ENCODE peak calls at places on chromosomes 13 and 19, in five cellular contexts. One of them, this sample, is unnamed.

GRCh38 chr19:22625266-22626035 is 8.7 kb upstream of the ZNF492 start:
- DNase-seq in choroid plexus epithelial cell: no peak
- DNase-seq in HL-60: no peak
- DNase-seq in fibroblast of mammary gland: no peak
- DNase-seq in aorta: no peak
- DNase-seq in this sample: no peak

GRCh38 chr13:106714271-106714670 is 146.3 kb upstream of the ARGLU1 start:
- DNase-seq in aorta: no peak
- DNase-seq in choroid plexus epithelial cell: no peak
- DNase-seq in HL-60: no peak
- DNase-seq in fibroblast of mammary gland: no peak
- DNase-seq in this sample: no peak

GRCh38 chr13:99311137-99311536 is 3.9 kb upstream of the GPR183 start:
- DNase-seq in HL-60: no peak
- DNase-seq in aorta: no peak
- DNase-seq in fibroblast of mammary gland: peak
- DNase-seq in choroid plexus epithelial cell: no peak
- DNase-seq in this sample: no peak

GRCh38 chr19:48044561-48044960 is 682 bp upstream of the CABP5 start:
- DNase-seq in choroid plexus epithelial cell: no peak
- DNase-seq in HL-60: no peak
- DNase-seq in fibroblast of mammary gland: no peak
- DNase-seq in aorta: no peak
- DNase-seq in this sample: no peak

GRCh38 chr19:52988506-52988905 is 25.2 kb upstream of the ERVV-1 start:
- DNase-seq in choroid plexus epithelial cell: no peak
- DNase-seq in HL-60: no peak
- DNase-seq in aorta: no peak
- DNase-seq in fibroblast of mammary gland: no peak
- DNase-seq in this sample: no peak

GRCh38 chr19:44883962-44884361 is 7.1 kb upstream of the TOMM40 start:
- DNase-seq in fibroblast of mammary gland: no peak
- DNase-seq in HL-60: no peak
- DNase-seq in choroid plexus epithelial cell: peak
- DNase-seq in aorta: no peak
- DNase-seq in this sample: no peak

GRCh38 chr13:50123002-50123401 is 107.8 kb downstream of the KCNRG start:
- DNase-seq in aorta: no peak
- DNase-seq in fibroblast of mammary gland: no peak
- DNase-seq in HL-60: no peak
- DNase-seq in choroid plexus epithelial cell: no peak
- DNase-seq in this sample: no peak

GRCh38 chr13:34349091-34349722 is 531.3 kb downstream of the RFC3 start:
- DNase-seq in choroid plexus epithelial cell: peak
- DNase-seq in HL-60: no peak
- DNase-seq in fibroblast of mammary gland: peak
- DNase-seq in aorta: peak
- DNase-seq in this sample: peak

GRCh38 chr19:28508666-28509065 is 704.3 kb downstream of the UQCRFS1 start:
- DNase-seq in aorta: no peak
- DNase-seq in fibroblast of mammary gland: no peak
- DNase-seq in HL-60: no peak
- DNase-seq in choroid plexus epithelial cell: no peak
- DNase-seq in this sample: no peak

GRCh38 chr13:24834902-24835510 is 71.0 kb downstream of the RNF17 start:
- DNase-seq in choroid plexus epithelial cell: no peak
- DNase-seq in aorta: no peak
- DNase-seq in HL-60: no peak
- DNase-seq in fibroblast of mammary gland: no peak
- DNase-seq in this sample: no peak

GRCh38 chr19:51809787-51810186 is 14.8 kb downstream of the FPR3 start:
- DNase-seq in fibroblast of mammary gland: no peak
- DNase-seq in choroid plexus epithelial cell: peak
- DNase-seq in HL-60: no peak
- DNase-seq in aorta: no peak
- DNase-seq in this sample: peak

GRCh38 chr19:51394045-51394836 is 3.9 kb upstream of the C19orf84 start:
- DNase-seq in fibroblast of mammary gland: peak
- DNase-seq in choroid plexus epithelial cell: peak
- DNase-seq in HL-60: peak
- DNase-seq in aorta: peak
- DNase-seq in this sample: peak

GRCh38 chr19:16441661-16442071 is 30.1 kb downstream of the EPS15L1 start:
- DNase-seq in choroid plexus epithelial cell: peak
- DNase-seq in fibroblast of mammary gland: no peak
- DNase-seq in HL-60: no peak
- DNase-seq in aorta: no peak
- DNase-seq in this sample: no peak

GRCh38 chr13:47249296-47249695 is 352.4 kb upstream of the HTR2A start:
- DNase-seq in fibroblast of mammary gland: peak
- DNase-seq in HL-60: no peak
- DNase-seq in aorta: no peak
- DNase-seq in choroid plexus epithelial cell: no peak
- DNase-seq in this sample: no peak

GRCh38 chr13:25068810-25069209 is 27.1 kb upstream of the PABPC3 start:
- DNase-seq in aorta: no peak
- DNase-seq in fibroblast of mammary gland: no peak
- DNase-seq in choroid plexus epithelial cell: no peak
- DNase-seq in HL-60: no peak
- DNase-seq in this sample: no peak

GRCh38 chr13:107576430-107576829 is 638.9 kb downstream of the LIG4 start:
- DNase-seq in HL-60: no peak
- DNase-seq in fibroblast of mammary gland: no peak
- DNase-seq in aorta: no peak
- DNase-seq in choroid plexus epithelial cell: peak
- DNase-seq in this sample: no peak

GRCh38 chr13:34066344-34066743 is 248.4 kb downstream of the RFC3 start:
- DNase-seq in choroid plexus epithelial cell: no peak
- DNase-seq in fibroblast of mammary gland: no peak
- DNase-seq in HL-60: no peak
- DNase-seq in aorta: no peak
- DNase-seq in this sample: no peak

GRCh38 chr13:91809161-91809560 is 410.7 kb downstream of the GPC5 start:
- DNase-seq in fibroblast of mammary gland: no peak
- DNase-seq in choroid plexus epithelial cell: no peak
- DNase-seq in HL-60: no peak
- DNase-seq in aorta: no peak
- DNase-seq in this sample: no peak

GRCh38 chr13:95207769-95208366 is 93.4 kb downstream of the ABCC4 start:
- DNase-seq in aorta: no peak
- DNase-seq in HL-60: no peak
- DNase-seq in fibroblast of mammary gland: no peak
- DNase-seq in choroid plexus epithelial cell: no peak
- DNase-seq in this sample: no peak

GRCh38 chr13:90015565-90016507 is 1331.7 kb upstream of the MIR17HG start:
- DNase-seq in aorta: no peak
- DNase-seq in HL-60: no peak
- DNase-seq in choroid plexus epithelial cell: peak
- DNase-seq in fibroblast of mammary gland: no peak
- DNase-seq in this sample: no peak

GRCh38 chr13:113639661-113640262 is 18.2 kb downstream of the ATP4B start:
- DNase-seq in choroid plexus epithelial cell: no peak
- DNase-seq in aorta: peak
- DNase-seq in HL-60: no peak
- DNase-seq in fibroblast of mammary gland: no peak
- DNase-seq in this sample: no peak

DNA sequence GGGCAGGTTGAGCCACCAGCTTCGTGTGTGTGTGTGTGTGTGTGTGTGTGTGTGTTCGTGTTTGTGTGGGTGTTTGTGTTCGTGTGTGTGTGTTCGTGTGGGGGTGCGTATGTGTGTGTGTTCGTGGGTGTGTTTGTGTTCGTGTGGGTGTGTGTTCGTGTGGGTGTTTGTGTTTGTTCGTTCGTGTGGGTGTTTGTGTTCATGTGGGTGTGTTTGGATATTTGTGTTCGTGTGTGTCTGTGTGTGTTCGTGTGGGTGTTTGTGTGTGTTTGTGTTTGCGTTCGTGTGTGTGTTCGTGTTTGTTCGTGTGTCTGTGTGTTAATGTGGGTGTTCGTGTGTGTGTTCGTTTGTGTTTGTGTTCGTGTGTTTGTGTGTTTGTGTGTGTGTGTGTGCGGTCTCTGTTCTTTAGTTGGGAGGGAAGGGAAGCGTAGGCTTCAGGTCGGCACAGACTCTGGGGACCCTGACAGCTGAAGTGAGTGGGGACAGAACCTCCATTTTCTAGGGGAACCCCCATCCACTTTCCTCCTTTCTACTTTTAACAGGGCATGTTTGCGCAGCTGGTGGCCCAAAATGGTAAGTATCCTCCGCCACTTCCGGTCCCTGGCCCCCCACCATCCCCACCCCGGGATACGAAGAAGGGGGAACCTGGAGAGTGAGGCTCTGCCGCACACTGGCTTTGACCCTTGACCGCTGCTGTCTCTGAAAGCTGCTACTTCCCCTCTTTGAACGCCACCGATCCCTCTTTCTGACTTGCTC is 1.6 kb downstream of the TNFSF9 start:
- DNase-seq in choroid plexus epithelial cell: no peak
- DNase-seq in HL-60: peak
- DNase-seq in fibroblast of mammary gland: no peak
- DNase-seq in aorta: peak
- DNase-seq in this sample: no peak
- H3K4me3 ChIP-seq in choroid plexus epithelial cell: no peak
- H3K4me3 ChIP-seq in HL-60: peak
- H3K4me3 ChIP-seq in fibroblast of mammary gland: no peak
- H3K4me3 ChIP-seq in aorta: no peak
- H3K4me3 ChIP-seq in this sample: no peak

GRCh38 chr19:46340051-46340659 is 6.7 kb upstream of the PPP5C start:
- DNase-seq in HL-60: no peak
- DNase-seq in aorta: no peak
- DNase-seq in fibroblast of mammary gland: no peak
- DNase-seq in choroid plexus epithelial cell: no peak
- DNase-seq in this sample: no peak
- H3K4me3 ChIP-seq in HL-60: no peak
- H3K4me3 ChIP-seq in aorta: no peak
- H3K4me3 ChIP-seq in fibroblast of mammary gland: no peak
- H3K4me3 ChIP-seq in choroid plexus epithelial cell: no peak
- H3K4me3 ChIP-seq in this sample: no peak

GRCh38 chr13:23320926-23321533 is 112.5 kb downstream of the SACS start:
- DNase-seq in aorta: no peak
- DNase-seq in choroid plexus epithelial cell: no peak
- DNase-seq in fibroblast of mammary gland: no peak
- DNase-seq in HL-60: no peak
- DNase-seq in this sample: no peak
- H3K4me3 ChIP-seq in aorta: no peak
- H3K4me3 ChIP-seq in choroid plexus epithelial cell: no peak
- H3K4me3 ChIP-seq in fibroblast of mammary gland: no peak
- H3K4me3 ChIP-seq in HL-60: no peak
- H3K4me3 ChIP-seq in this sample: no peak

GRCh38 chr19:10936661-10937084 is 8.1 kb downstream of the TIMM29 start:
- DNase-seq in choroid plexus epithelial cell: peak
- DNase-seq in HL-60: peak
- DNase-seq in aorta: no peak
- DNase-seq in fibroblast of mammary gland: peak
- DNase-seq in this sample: no peak
- H3K4me3 ChIP-seq in choroid plexus epithelial cell: peak
- H3K4me3 ChIP-seq in HL-60: no peak
- H3K4me3 ChIP-seq in aorta: no peak
- H3K4me3 ChIP-seq in fibroblast of mammary gland: no peak
- H3K4me3 ChIP-seq in this sample: no peak

DNA sequence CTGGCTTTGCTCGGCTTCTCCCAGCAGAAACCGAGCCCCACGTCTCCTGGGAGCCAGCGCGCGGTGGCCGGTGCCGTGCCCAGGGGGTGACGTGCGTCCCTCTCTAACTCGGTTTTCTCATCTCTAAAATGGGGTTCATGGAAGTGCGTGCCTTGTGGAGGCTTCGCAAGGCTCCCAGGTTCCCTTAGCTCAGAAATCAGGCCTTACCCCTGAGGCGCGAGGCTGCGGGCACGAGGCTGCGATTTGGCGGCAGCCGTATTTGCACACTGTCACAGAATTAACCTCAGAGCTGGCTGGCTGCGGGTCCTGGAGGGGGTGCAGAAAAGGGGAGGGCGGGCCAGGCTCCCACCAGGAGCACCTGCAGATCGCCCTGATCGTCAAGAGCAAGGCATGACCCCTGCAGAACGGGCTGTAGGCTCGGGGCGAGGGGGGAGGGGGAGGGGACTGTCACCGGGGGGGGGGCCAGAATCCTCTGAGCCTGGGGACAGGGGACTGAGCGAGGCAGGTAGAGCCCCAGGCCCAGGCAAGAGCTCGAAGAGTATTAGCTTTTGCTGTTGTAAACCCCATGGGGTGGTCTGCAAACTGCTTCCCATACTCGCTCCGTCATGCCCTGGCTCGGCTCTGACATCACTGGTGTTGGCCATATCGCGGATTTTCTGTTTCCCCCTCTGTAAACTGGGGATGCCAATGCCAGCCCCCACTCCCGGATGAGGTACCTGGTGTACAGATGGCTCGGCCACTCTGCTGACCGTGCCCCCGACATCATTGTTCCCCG is 62.2 kb downstream of the CCNE1 start:
- DNase-seq in fibroblast of mammary gland: no peak
- DNase-seq in HL-60: no peak
- DNase-seq in aorta: no peak
- DNase-seq in choroid plexus epithelial cell: no peak
- DNase-seq in this sample: no peak
- H3K4me3 ChIP-seq in fibroblast of mammary gland: no peak
- H3K4me3 ChIP-seq in HL-60: no peak
- H3K4me3 ChIP-seq in aorta: no peak
- H3K4me3 ChIP-seq in choroid plexus epithelial cell: no peak
- H3K4me3 ChIP-seq in this sample: peak

DNA sequence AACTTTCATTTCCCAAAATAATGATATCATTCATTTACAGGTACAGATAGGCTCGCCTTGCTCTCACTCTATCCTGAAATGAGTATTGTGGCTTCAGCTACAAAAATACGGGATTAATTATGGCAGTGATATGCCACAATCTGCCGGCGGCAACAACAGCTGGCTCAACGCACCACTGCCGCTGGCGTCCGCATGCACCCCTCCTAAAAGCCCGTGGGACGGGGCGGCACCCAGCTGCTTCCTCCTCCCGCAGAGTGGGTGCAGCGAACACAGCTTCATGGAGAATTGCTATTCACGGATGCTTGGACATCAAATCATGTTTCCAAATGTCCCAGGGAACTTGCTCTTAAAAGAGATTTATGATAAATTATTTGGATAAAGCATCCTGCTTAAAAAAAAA is 266.8 kb downstream of the TEX29 start:
- DNase-seq in choroid plexus epithelial cell: no peak
- DNase-seq in aorta: no peak
- DNase-seq in fibroblast of mammary gland: no peak
- DNase-seq in HL-60: no peak
- DNase-seq in this sample: no peak
- H3K4me3 ChIP-seq in choroid plexus epithelial cell: no peak
- H3K4me3 ChIP-seq in aorta: no peak
- H3K4me3 ChIP-seq in fibroblast of mammary gland: no peak
- H3K4me3 ChIP-seq in HL-60: no peak
- H3K4me3 ChIP-seq in this sample: no peak